ENCODE peak calls at places on chromosomes 6 and 20, in five cellular contexts. N is epithelial cell of esophagus, O is T-helper 2 cell, G is AG08395, Z is SW480. L is an unnamed sample.

GRCh38 chr6:170176621-170177382 is 114.1 kb downstream of the DLL1 start:
- DNase-seq in Z (peak), G (peak), O (no peak), N (no peak), L (no peak)

GRCh38 chr6:157551041-157551832 is 170.2 kb downstream of the ZDHHC14 start:
- DNase-seq in O (no peak), Z (no peak), N (peak), G (no peak), L (no peak)

GRCh38 chr6:31806470-31807272 is at the start of gene LSM2:
- DNase-seq in N (peak), O (peak), G (peak), Z (peak), L (peak)

GRCh38 chr6:21522007-21522758 is 71.4 kb upstream of the SOX4 start:
- DNase-seq in N (no peak), G (no peak), Z (no peak), O (no peak), L (no peak)

GRCh38 chr6:129329677-129330076 is 380.3 kb downstream of the ARHGAP18 start:
- DNase-seq in N (no peak), O (no peak), Z (no peak), G (no peak), L (no peak)

GRCh38 chr6:79833806-79834205 is 113.5 kb downstream of the ELOVL4 start:
- DNase-seq in Z (no peak), O (no peak), N (no peak), G (no peak), L (no peak)

GRCh38 chr20:48716086-48716485 is 111.7 kb downstream of the PREX1 start:
- DNase-seq in N (no peak), G (no peak), O (peak), Z (no peak), L (no peak)

GRCh38 chr6:89475106-89475505 is 42.2 kb downstream of the ANKRD6 start:
- DNase-seq in Z (no peak), G (no peak), N (peak), O (no peak), L (no peak)

GRCh38 chr6:24778878-24779277 is 4.1 kb downstream of the GMNN start:
- DNase-seq in G (no peak), N (no peak), O (no peak), Z (no peak), L (no peak)

GRCh38 chr20:40223818-40224217 is 465.2 kb downstream of the MAFB start:
- DNase-seq in N (no peak), Z (no peak), G (no peak), O (no peak), L (no peak)

GRCh38 chr6:30684386-30685156 is 1.9 kb downstream of the PPP1R18 start:
- DNase-seq in O (peak), G (no peak), Z (no peak), N (peak), L (no peak)

GRCh38 chr6:159168536-159169192 is 536 bp upstream of the FNDC1 start:
- DNase-seq in G (peak), O (no peak), N (no peak), Z (no peak), L (no peak)

GRCh38 chr6:22098623-22099022 is 198.2 kb downstream of the PRL start:
- DNase-seq in Z (no peak), G (no peak), O (no peak), N (no peak), L (no peak)

GRCh38 chr6:170137176-170137891 is 153.5 kb downstream of the DLL1 start:
- DNase-seq in O (no peak), G (no peak), N (no peak), Z (no peak), L (no peak)

GRCh38 chr20:33675127-33675954 is 1.1 kb upstream of the NECAB3 start:
- DNase-seq in G (peak), Z (no peak), N (no peak), O (no peak), L (no peak)

GRCh38 chr6:90434096-90434495 is 137.5 kb upstream of the BACH2 start:
- DNase-seq in G (no peak), N (no peak), Z (no peak), O (no peak), L (no peak)

GRCh38 chr20:45311589-45312211 is 3.6 kb upstream of the MATN4 start:
- DNase-seq in N (peak), O (peak), Z (peak), G (peak), L (no peak)

GRCh38 chr6:38068854-38069253 is 249.3 kb downstream of the ZFAND3 start:
- DNase-seq in O (no peak), G (peak), N (no peak), Z (no peak), L (no peak)

GRCh38 chr6:43809417-43810305 is 39.6 kb downstream of the VEGFA start:
- DNase-seq in Z (peak), N (peak), O (no peak), G (no peak), L (no peak)

GRCh38 chr6:151063339-151063738 is 176.4 kb upstream of the AKAP12 start:
- DNase-seq in O (no peak), G (peak), N (peak), Z (peak), L (no peak)

GRCh38 chr6:34113532-34113931 is 32.4 kb downstream of the GRM4 start:
- DNase-seq in G (no peak), N (no peak), Z (no peak), O (no peak), L (no peak)

GRCh38 chr6:84867521-84867920 is 103.1 kb upstream of the TBX18 start:
- DNase-seq in N (peak), O (no peak), G (peak), Z (no peak), L (no peak)

GRCh38 chr20:46568570-46569129 is 18.2 kb upstream of the OCSTAMP start:
- DNase-seq in N (peak), G (peak), Z (no peak), O (no peak), L (no peak)

GRCh38 chr20:52852695-52853094 is 119.5 kb upstream of the TSHZ2 start:
- DNase-seq in G (no peak), O (no peak), Z (no peak), N (no peak), L (no peak)

L was measured in activated CD8-positive, alpha-beta memory T cell treated with anti-CD3 and anti-CD28 coated beads for 1 hour.